ENCODE peak calls at places on chromosome 13, in ten cellular contexts. One of them, this sample, is unnamed.

GRCh38 chr13:111422352-111422751 is 101.9 kb downstream of the TEX29 start:
- DNase-seq in naive thymus-derived CD4-positive, alpha-beta T cell: no peak
- DNase-seq in testis: no peak
- DNase-seq in pancreas: no peak
- DNase-seq in psoas muscle: no peak
- DNase-seq in heart right ventricle: no peak
- DNase-seq in fibroblast of mammary gland: no peak
- DNase-seq in adrenal gland: no peak
- DNase-seq in AG10803: no peak
- DNase-seq in aorta: peak
- DNase-seq in this sample: no peak

GRCh38 chr13:29849071-29849541 is 1.3 kb downstream of the UBL3 start:
- DNase-seq in naive thymus-derived CD4-positive, alpha-beta T cell: peak
- DNase-seq in testis: peak
- DNase-seq in pancreas: no peak
- DNase-seq in psoas muscle: no peak
- DNase-seq in heart right ventricle: peak
- DNase-seq in fibroblast of mammary gland: peak
- DNase-seq in adrenal gland: peak
- DNase-seq in AG10803: peak
- DNase-seq in aorta: no peak
- DNase-seq in this sample: no peak

GRCh38 chr13:24313449-24313848 is 4.1 kb downstream of the C1QTNF9 start:
- DNase-seq in naive thymus-derived CD4-positive, alpha-beta T cell: no peak
- DNase-seq in testis: no peak
- DNase-seq in pancreas: no peak
- DNase-seq in psoas muscle: no peak
- DNase-seq in heart right ventricle: no peak
- DNase-seq in fibroblast of mammary gland: peak
- DNase-seq in adrenal gland: no peak
- DNase-seq in AG10803: peak
- DNase-seq in aorta: no peak
- DNase-seq in this sample: no peak

GRCh38 chr13:45554604-45555109 is 60.9 kb downstream of the ERICH6B start:
- DNase-seq in naive thymus-derived CD4-positive, alpha-beta T cell: no peak
- DNase-seq in testis: no peak
- DNase-seq in pancreas: no peak
- DNase-seq in psoas muscle: no peak
- DNase-seq in heart right ventricle: no peak
- DNase-seq in fibroblast of mammary gland: no peak
- DNase-seq in adrenal gland: no peak
- DNase-seq in AG10803: no peak
- DNase-seq in aorta: no peak
- DNase-seq in this sample: no peak

GRCh38 chr13:33322474-33322827 is 36.9 kb upstream of the STARD13 start:
- DNase-seq in naive thymus-derived CD4-positive, alpha-beta T cell: no peak
- DNase-seq in testis: peak
- DNase-seq in pancreas: no peak
- DNase-seq in psoas muscle: peak
- DNase-seq in heart right ventricle: peak
- DNase-seq in fibroblast of mammary gland: peak
- DNase-seq in adrenal gland: peak
- DNase-seq in AG10803: peak
- DNase-seq in aorta: peak
- DNase-seq in this sample: no peak

GRCh38 chr13:40096357-40096911 is 441.0 kb downstream of the COG6 start:
- DNase-seq in naive thymus-derived CD4-positive, alpha-beta T cell: peak
- DNase-seq in testis: no peak
- DNase-seq in pancreas: no peak
- DNase-seq in psoas muscle: no peak
- DNase-seq in heart right ventricle: no peak
- DNase-seq in fibroblast of mammary gland: no peak
- DNase-seq in adrenal gland: no peak
- DNase-seq in AG10803: no peak
- DNase-seq in aorta: no peak
- DNase-seq in this sample: no peak

GRCh38 chr13:36288794-36289391 is 8.7 kb downstream of the CCDC169 start:
- DNase-seq in naive thymus-derived CD4-positive, alpha-beta T cell: no peak
- DNase-seq in testis: no peak
- DNase-seq in pancreas: no peak
- DNase-seq in psoas muscle: no peak
- DNase-seq in heart right ventricle: no peak
- DNase-seq in fibroblast of mammary gland: no peak
- DNase-seq in adrenal gland: no peak
- DNase-seq in AG10803: no peak
- DNase-seq in aorta: no peak
- DNase-seq in this sample: no peak

GRCh38 chr13:27961227-27962085 is 7.7 kb downstream of the CDX2 start:
- DNase-seq in naive thymus-derived CD4-positive, alpha-beta T cell: no peak
- DNase-seq in testis: no peak
- DNase-seq in pancreas: no peak
- DNase-seq in psoas muscle: no peak
- DNase-seq in heart right ventricle: no peak
- DNase-seq in fibroblast of mammary gland: no peak
- DNase-seq in adrenal gland: no peak
- DNase-seq in AG10803: no peak
- DNase-seq in aorta: no peak
- DNase-seq in this sample: no peak

GRCh38 chr13:108070925-108071324 is 144.4 kb downstream of the LIG4 start:
- DNase-seq in naive thymus-derived CD4-positive, alpha-beta T cell: no peak
- DNase-seq in testis: no peak
- DNase-seq in pancreas: no peak
- DNase-seq in psoas muscle: no peak
- DNase-seq in heart right ventricle: no peak
- DNase-seq in fibroblast of mammary gland: no peak
- DNase-seq in adrenal gland: no peak
- DNase-seq in AG10803: no peak
- DNase-seq in aorta: no peak
- DNase-seq in this sample: no peak

GRCh38 chr13:106610511-106610910 is 42.6 kb upstream of the ARGLU1 start:
- DNase-seq in naive thymus-derived CD4-positive, alpha-beta T cell: no peak
- DNase-seq in testis: no peak
- DNase-seq in pancreas: no peak
- DNase-seq in psoas muscle: no peak
- DNase-seq in heart right ventricle: no peak
- DNase-seq in fibroblast of mammary gland: peak
- DNase-seq in adrenal gland: no peak
- DNase-seq in AG10803: peak
- DNase-seq in aorta: no peak
- DNase-seq in this sample: no peak

GRCh38 chr13:20903164-20903475 is 574 bp upstream of the XPO4 start:
- DNase-seq in naive thymus-derived CD4-positive, alpha-beta T cell: no peak
- DNase-seq in testis: no peak
- DNase-seq in pancreas: no peak
- DNase-seq in psoas muscle: no peak
- DNase-seq in heart right ventricle: no peak
- DNase-seq in fibroblast of mammary gland: no peak
- DNase-seq in adrenal gland: no peak
- DNase-seq in AG10803: no peak
- DNase-seq in aorta: no peak
- DNase-seq in this sample: no peak

GRCh38 chr13:91142572-91142971 is 204.9 kb upstream of the MIR17HG start:
- DNase-seq in naive thymus-derived CD4-positive, alpha-beta T cell: no peak
- DNase-seq in testis: no peak
- DNase-seq in pancreas: no peak
- DNase-seq in psoas muscle: no peak
- DNase-seq in heart right ventricle: no peak
- DNase-seq in fibroblast of mammary gland: peak
- DNase-seq in adrenal gland: no peak
- DNase-seq in AG10803: peak
- DNase-seq in aorta: no peak
- DNase-seq in this sample: no peak

GRCh38 chr13:38763446-38764381 is 76.8 kb downstream of the FREM2 start:
- DNase-seq in naive thymus-derived CD4-positive, alpha-beta T cell: no peak
- DNase-seq in testis: peak
- DNase-seq in pancreas: peak
- DNase-seq in psoas muscle: no peak
- DNase-seq in heart right ventricle: no peak
- DNase-seq in fibroblast of mammary gland: peak
- DNase-seq in adrenal gland: peak
- DNase-seq in AG10803: peak
- DNase-seq in aorta: no peak
- DNase-seq in this sample: peak

DNA sequence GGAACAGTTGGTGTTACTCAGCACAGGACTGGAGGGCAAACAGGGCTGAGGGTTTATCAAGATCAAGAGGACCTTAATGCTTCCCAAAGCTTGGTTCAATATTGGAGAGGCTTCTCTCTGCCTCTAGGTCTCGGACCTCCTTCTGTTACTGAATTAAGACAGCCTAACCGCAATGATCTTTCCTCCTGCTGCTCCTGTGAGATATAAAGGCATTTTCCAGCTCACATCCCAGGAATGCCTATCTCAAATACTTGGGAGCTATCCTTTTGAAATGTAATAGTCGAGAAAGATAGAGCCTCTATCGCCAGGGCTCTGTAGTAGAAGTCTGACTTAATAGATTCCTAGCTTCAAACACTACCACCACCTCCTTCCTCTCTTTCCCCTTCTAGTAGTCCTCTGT is 1475.0 kb downstream of the SLITRK1 start:
- DNase-seq in naive thymus-derived CD4-positive, alpha-beta T cell: no peak
- DNase-seq in testis: no peak
- DNase-seq in pancreas: no peak
- DNase-seq in psoas muscle: no peak
- DNase-seq in heart right ventricle: no peak
- DNase-seq in fibroblast of mammary gland: no peak
- DNase-seq in adrenal gland: no peak
- DNase-seq in AG10803: no peak
- DNase-seq in aorta: no peak
- DNase-seq in this sample: no peak
- H3K4me3 ChIP-seq in naive thymus-derived CD4-positive, alpha-beta T cell: no peak
- H3K4me3 ChIP-seq in testis: no peak
- H3K4me3 ChIP-seq in pancreas: no peak
- H3K4me3 ChIP-seq in psoas muscle: no peak
- H3K4me3 ChIP-seq in heart right ventricle: no peak
- H3K4me3 ChIP-seq in fibroblast of mammary gland: no peak
- H3K4me3 ChIP-seq in adrenal gland: no peak
- H3K4me3 ChIP-seq in AG10803: no peak
- H3K4me3 ChIP-seq in aorta: no peak
- H3K4me3 ChIP-seq in this sample: no peak

DNA sequence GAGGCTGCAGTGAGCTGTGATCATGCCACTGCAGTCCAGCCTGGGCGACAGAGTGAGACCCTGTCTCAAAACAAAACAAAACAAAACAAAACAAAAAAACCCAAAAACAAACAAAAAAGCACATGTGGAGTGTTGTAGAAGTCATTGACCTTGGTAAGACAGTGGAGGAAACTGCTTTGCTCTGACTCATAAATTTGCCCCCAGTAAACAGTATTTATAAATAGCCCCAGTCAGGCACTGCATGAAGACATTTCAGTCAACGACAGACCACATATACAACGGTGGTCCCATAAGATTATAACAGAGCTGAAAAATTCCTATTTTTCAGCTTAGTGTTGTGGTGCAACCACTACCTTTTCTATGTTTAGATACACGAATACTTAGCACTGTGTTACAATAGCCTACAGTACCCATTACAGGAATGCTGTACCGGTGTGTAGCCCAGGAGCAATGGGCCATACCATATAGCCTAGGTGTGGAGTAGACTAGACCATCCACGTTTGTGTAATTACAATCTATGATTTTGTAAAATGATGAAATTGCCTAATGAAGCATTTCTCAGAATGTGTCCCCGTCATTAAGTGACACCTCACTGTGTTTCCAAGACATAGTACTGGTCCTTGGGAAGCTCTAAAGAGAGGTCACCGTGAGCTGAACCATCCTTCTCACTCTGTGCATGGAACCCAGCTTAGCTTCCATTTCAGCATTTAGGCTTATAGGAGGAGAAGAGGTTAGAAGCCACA is 1.1 kb downstream of the ARL11 start:
- DNase-seq in naive thymus-derived CD4-positive, alpha-beta T cell: no peak
- DNase-seq in testis: no peak
- DNase-seq in pancreas: no peak
- DNase-seq in psoas muscle: no peak
- DNase-seq in heart right ventricle: no peak
- DNase-seq in fibroblast of mammary gland: no peak
- DNase-seq in adrenal gland: no peak
- DNase-seq in AG10803: no peak
- DNase-seq in aorta: no peak
- DNase-seq in this sample: no peak
- H3K4me3 ChIP-seq in naive thymus-derived CD4-positive, alpha-beta T cell: no peak
- H3K4me3 ChIP-seq in testis: no peak
- H3K4me3 ChIP-seq in pancreas: no peak
- H3K4me3 ChIP-seq in psoas muscle: peak
- H3K4me3 ChIP-seq in heart right ventricle: no peak
- H3K4me3 ChIP-seq in fibroblast of mammary gland: no peak
- H3K4me3 ChIP-seq in adrenal gland: no peak
- H3K4me3 ChIP-seq in AG10803: no peak
- H3K4me3 ChIP-seq in aorta: no peak
- H3K4me3 ChIP-seq in this sample: no peak

DNA sequence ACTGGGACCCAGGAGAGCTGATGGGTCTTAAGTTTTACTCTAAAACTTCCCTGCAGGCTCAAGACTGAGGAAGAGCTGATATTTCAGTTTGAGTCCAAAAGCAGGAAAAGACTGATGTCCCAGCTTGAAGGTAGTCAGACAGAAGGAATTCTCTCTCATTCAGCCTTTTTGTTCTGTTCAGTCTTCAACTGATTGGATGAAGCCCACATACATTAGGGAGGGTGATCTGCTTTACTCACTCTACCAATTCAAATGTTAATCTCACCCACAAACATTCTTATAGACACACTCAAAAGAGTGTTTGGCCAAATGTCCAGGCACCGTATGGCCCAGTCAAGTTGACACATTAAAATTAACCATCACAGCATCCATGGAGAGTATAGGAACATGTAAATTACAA is 173.5 kb downstream of the KCNRG start:
- DNase-seq in naive thymus-derived CD4-positive, alpha-beta T cell: no peak
- DNase-seq in testis: no peak
- DNase-seq in pancreas: no peak
- DNase-seq in psoas muscle: no peak
- DNase-seq in heart right ventricle: no peak
- DNase-seq in fibroblast of mammary gland: no peak
- DNase-seq in adrenal gland: no peak
- DNase-seq in AG10803: no peak
- DNase-seq in aorta: no peak
- DNase-seq in this sample: no peak
- H3K4me3 ChIP-seq in naive thymus-derived CD4-positive, alpha-beta T cell: no peak
- H3K4me3 ChIP-seq in testis: no peak
- H3K4me3 ChIP-seq in pancreas: no peak
- H3K4me3 ChIP-seq in psoas muscle: no peak
- H3K4me3 ChIP-seq in heart right ventricle: no peak
- H3K4me3 ChIP-seq in fibroblast of mammary gland: no peak
- H3K4me3 ChIP-seq in adrenal gland: no peak
- H3K4me3 ChIP-seq in AG10803: no peak
- H3K4me3 ChIP-seq in aorta: no peak
- H3K4me3 ChIP-seq in this sample: no peak

DNA sequence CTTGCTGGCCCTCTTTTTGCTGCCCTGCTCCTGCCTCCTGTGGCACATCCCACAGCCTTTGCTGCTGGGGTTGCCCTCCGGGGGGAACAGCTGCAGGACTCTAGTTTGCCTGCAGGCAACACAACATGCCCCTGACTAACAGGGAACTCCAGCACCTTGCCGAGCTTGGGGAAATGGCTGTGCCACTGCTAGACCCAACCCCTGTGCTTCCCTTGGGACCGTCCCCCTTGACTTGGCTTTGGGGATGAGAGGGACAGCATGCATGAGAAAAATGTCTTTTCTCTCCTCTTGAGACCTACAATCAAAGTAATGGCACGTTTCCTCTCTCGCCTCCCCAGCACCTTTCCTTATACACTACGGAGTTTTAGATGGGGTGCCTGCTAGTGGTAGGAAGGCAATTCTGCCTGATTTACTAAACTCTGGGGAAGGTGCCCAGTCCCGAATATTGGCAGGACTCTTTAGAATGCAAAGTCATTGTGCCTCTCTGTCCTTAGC is 12.4 kb upstream of the VWA8 start:
- DNase-seq in naive thymus-derived CD4-positive, alpha-beta T cell: no peak
- DNase-seq in testis: no peak
- DNase-seq in pancreas: no peak
- DNase-seq in psoas muscle: no peak
- DNase-seq in heart right ventricle: peak
- DNase-seq in fibroblast of mammary gland: no peak
- DNase-seq in adrenal gland: no peak
- DNase-seq in AG10803: peak
- DNase-seq in aorta: no peak
- DNase-seq in this sample: no peak
- H3K4me3 ChIP-seq in naive thymus-derived CD4-positive, alpha-beta T cell: no peak
- H3K4me3 ChIP-seq in testis: no peak
- H3K4me3 ChIP-seq in pancreas: no peak
- H3K4me3 ChIP-seq in psoas muscle: peak
- H3K4me3 ChIP-seq in heart right ventricle: no peak
- H3K4me3 ChIP-seq in fibroblast of mammary gland: no peak
- H3K4me3 ChIP-seq in adrenal gland: no peak
- H3K4me3 ChIP-seq in AG10803: no peak
- H3K4me3 ChIP-seq in aorta: no peak
- H3K4me3 ChIP-seq in this sample: no peak